ENCODE peak calls at places on chromosomes 16 and 17, in six cellular contexts. G is MCF 10A; K is CD8-positive, alpha-beta memory T cell; B is AG08395; V is HTR-8/SVneo; D is HepG2. L is an unnamed sample.
A peak's percentile ranks its signal among the peaks of the same experiment; 100 is the strongest.

GRCh38 chr16:68084504-68085258 is 489 bp upstream of the NFATC3 start:
- DNase-seq in G (peak; percentile 35), K (peak; percentile 90), B (peak; percentile 99), V (no peak), D (peak; percentile 97), L (peak; percentile 48)

GRCh38 chr16:79651363-79651762 is 50.8 kb upstream of the MAF start:
- DNase-seq in G (peak; percentile 96), K (no peak), B (peak; percentile 57), V (no peak), D (no peak), L (peak; percentile 94)

GRCh38 chr16:56191807-56192643 is 736 bp downstream of the GNAO1 start:
- DNase-seq in G (no peak), K (no peak), B (no peak), V (no peak), D (no peak), L (no peak)

GRCh38 chr17:27218719-27219488 is 75.0 kb upstream of the WSB1 start:
- DNase-seq in G (no peak), K (no peak), B (no peak), V (no peak), D (no peak), L (no peak)

GRCh38 chr17:68346448-68346847 is 55.2 kb downstream of the ARSG start:
- DNase-seq in G (no peak), K (peak; percentile 79), B (no peak), V (no peak), D (no peak), L (no peak)

GRCh38 chr16:48188449-48189102 is 32.8 kb upstream of the ABCC12 start:
- DNase-seq in G (peak; percentile 47), K (no peak), B (no peak), V (no peak), D (peak; percentile 75), L (no peak)

GRCh38 chr16:7449808-7450207 is 117.2 kb downstream of the RBFOX1 start:
- DNase-seq in G (no peak), K (no peak), B (no peak), V (no peak), D (no peak), L (no peak)

GRCh38 chr17:83067071-83067717 is 12.2 kb upstream of the METRNL start:
- DNase-seq in G (no peak), K (peak; percentile 30), B (no peak), V (no peak), D (no peak), L (no peak)

GRCh38 chr17:38852771-38853291 is 690 bp downstream of the RPL23 start:
- DNase-seq in G (no peak), K (peak; percentile 56), B (no peak), V (no peak), D (no peak), L (no peak)

GRCh38 chr16:64211306-64211705 is 910.6 kb downstream of the CDH11 start:
- DNase-seq in G (no peak), K (no peak), B (peak; percentile 3), V (no peak), D (no peak), L (no peak)

GRCh38 chr17:45031231-45032149 is 19.9 kb downstream of the DCAKD start:
- DNase-seq in G (no peak), K (no peak), B (no peak), V (no peak), D (no peak), L (no peak)

GRCh38 chr16:5450435-5451104 is 353.0 kb upstream of the EEF2KMT start:
- DNase-seq in G (no peak), K (no peak), B (no peak), V (no peak), D (no peak), L (no peak)

L was measured in mammary epithelial cell.